ENCODE peak calls at places on chromosomes 11 and 22, in seven cellular contexts. T is astrocyte of the spinal cord, H is foreskin fibroblast, J is Caco-2, C is fibroblast of pulmonary artery, Z is fibroblast of the aortic adventitia, M is upper lobe of right lung. S is an unnamed sample.

GRCh38 chr11:77412814-77413213 is 61.1 kb downstream of the PAK1 start:
- DNase-seq in C (no peak), T (no peak), M (no peak), H (no peak), J (no peak), Z (no peak), S (no peak)

GRCh38 chr22:32199961-32200360 is 4.9 kb downstream of the RFPL2 start:
- DNase-seq in T (no peak), J (no peak), Z (no peak), C (no peak), M (no peak), H (no peak), S (no peak)

GRCh38 chr11:8934735-8935478 is 2.2 kb upstream of the C11orf16 start:
- DNase-seq in C (peak), H (peak), M (no peak), T (peak), J (peak), Z (peak), S (no peak)

GRCh38 chr22:31177420-31178162 is 17.6 kb downstream of the RNF185 start:
- DNase-seq in J (no peak), C (peak), Z (peak), T (peak), H (peak), M (no peak), S (no peak)

GRCh38 chr11:79594839-79595238 is 154.0 kb upstream of the TENM4 start:
- DNase-seq in H (no peak), J (no peak), C (no peak), M (no peak), Z (no peak), T (no peak), S (no peak)

GRCh38 chr11:115503083-115503885 is 931 bp downstream of the CADM1 start:
- DNase-seq in T (peak), H (peak), M (peak), Z (no peak), C (peak), J (peak), S (peak)

GRCh38 chr11:57798905-57799559 is 37.4 kb downstream of the CTNND1 start:
- DNase-seq in Z (peak), C (peak), H (peak), M (no peak), T (peak), J (peak), S (no peak)

GRCh38 chr22:33325232-33326004 is 267.2 kb upstream of the SYN3 start:
- DNase-seq in J (no peak), T (no peak), H (no peak), C (no peak), Z (no peak), M (no peak), S (no peak)

GRCh38 chr11:501683-502287 is 5.3 kb downstream of the RNH1 start:
- DNase-seq in J (no peak), H (no peak), Z (no peak), T (no peak), C (no peak), M (no peak), S (no peak)

GRCh38 chr11:33769542-33769941 is 4.8 kb downstream of the FBXO3 start:
- DNase-seq in M (no peak), H (no peak), J (no peak), Z (no peak), T (no peak), C (no peak), S (no peak)

GRCh38 chr11:1652026-1652425 is 22.5 kb downstream of the KRTAP5-5 start:
- DNase-seq in M (peak), H (no peak), J (no peak), C (no peak), Z (no peak), T (no peak), S (no peak)

GRCh38 chr11:108069947-108070346 is 51.4 kb upstream of the ACAT1 start:
- DNase-seq in T (peak), H (peak), J (no peak), M (no peak), Z (peak), C (peak), S (no peak)

GRCh38 chr11:105718641-105719040 is 108.8 kb downstream of the GRIA4 start:
- DNase-seq in H (no peak), J (no peak), Z (no peak), M (no peak), C (no peak), T (peak), S (no peak)

GRCh38 chr11:6410695-6411430 is 8.0 kb downstream of the APBB1 start:
- DNase-seq in J (no peak), C (no peak), H (no peak), M (no peak), T (no peak), Z (no peak), S (no peak)

GRCh38 chr22:47653921-47654320 is 891.5 kb downstream of the TBC1D22A start:
- DNase-seq in H (no peak), T (no peak), Z (no peak), C (no peak), J (no peak), M (no peak), S (no peak)

GRCh38 chr11:79052539-79052938 is 388.3 kb downstream of the TENM4 start:
- DNase-seq in H (peak), Z (no peak), T (peak), J (peak), C (no peak), M (no peak), S (no peak)

GRCh38 chr11:10796191-10796590 is 12.5 kb downstream of the EIF4G2 start:
- DNase-seq in Z (no peak), T (no peak), C (no peak), M (no peak), H (peak), J (no peak), S (no peak)

GRCh38 chr11:35141538-35141937 is 2.6 kb downstream of the CD44 start:
- DNase-seq in C (no peak), M (peak), H (no peak), Z (no peak), J (no peak), T (no peak), S (no peak)

GRCh38 chr11:26820739-26821138 is 98.9 kb upstream of the SLC5A12 start:
- DNase-seq in M (no peak), J (no peak), C (peak), H (peak), T (peak), Z (peak), S (no peak)

GRCh38 chr22:38935616-38936015 is 21.8 kb upstream of the APOBEC3A start:
- DNase-seq in T (no peak), M (no peak), C (no peak), J (no peak), H (no peak), Z (no peak), S (no peak)

GRCh38 chr11:112247198-112247597 is 13.5 kb downstream of the PLET1 start:
- DNase-seq in H (peak), T (peak), C (no peak), M (no peak), Z (peak), J (no peak), S (no peak)

GRCh38 chr11:76642341-76642740 is 28.2 kb downstream of the LRRC32 start:
- DNase-seq in C (no peak), H (no peak), Z (no peak), M (no peak), T (no peak), J (no peak), S (no peak)

GRCh38 chr22:37419916-37420655 is 7.2 kb downstream of the ELFN2 start:
- DNase-seq in M (no peak), J (peak), Z (no peak), T (no peak), H (peak), C (no peak), S (no peak)

GRCh38 chr11:33207408-33207985 is 46.2 kb upstream of the CSTF3 start:
- DNase-seq in C (peak), J (no peak), T (peak), Z (peak), M (no peak), H (peak), S (no peak)

GRCh38 chr11:61637287-61637686 is 42.9 kb upstream of the DAGLA start:
- DNase-seq in Z (no peak), H (no peak), T (no peak), C (no peak), J (no peak), M (no peak), S (no peak)

GRCh38 chr11:118304809-118305248 is 299 bp downstream of the CD3E start:
- DNase-seq in T (no peak), J (no peak), C (no peak), M (no peak), Z (no peak), H (no peak), S (no peak)

GRCh38 chr11:68296344-68297051 is 15.9 kb upstream of the LRP5 start:
- DNase-seq in C (no peak), Z (no peak), H (no peak), T (no peak), J (no peak), M (no peak), S (no peak)

GRCh38 chr11:98862169-98862568 is 158.6 kb upstream of the CNTN5 start:
- DNase-seq in H (no peak), J (no peak), T (no peak), M (no peak), Z (no peak), C (no peak), S (no peak)

GRCh38 chr11:44497995-44498394 is 67.5 kb upstream of the CD82 start:
- DNase-seq in C (no peak), J (no peak), Z (no peak), M (no peak), H (no peak), T (no peak), S (no peak)

GRCh38 chr22:42062506-42063190 is 8.0 kb downstream of the NAGA start:
- DNase-seq in J (no peak), Z (no peak), H (no peak), C (no peak), M (no peak), T (no peak), S (no peak)

GRCh38 chr11:43756575-43756974 is 76.0 kb downstream of the HSD17B12 start:
- DNase-seq in C (peak), T (peak), H (peak), J (no peak), M (no peak), Z (peak), S (no peak)

GRCh38 chr22:50600541-50600940 is at the start of gene MAPK8IP2:
- DNase-seq in H (no peak), Z (no peak), J (peak), M (no peak), T (no peak), C (no peak), S (no peak)

GRCh38 chr22:38402204-38402603 is 52.8 kb downstream of the KCNJ4 start:
- DNase-seq in C (no peak), M (peak), Z (no peak), J (no peak), H (no peak), T (no peak), S (no peak)

GRCh38 chr11:82775736-82776346 is 42.2 kb upstream of the FAM181B start:
- DNase-seq in M (no peak), T (peak), J (peak), H (peak), Z (peak), C (peak), S (peak)

GRCh38 chr11:47448566-47449427 is at the start of gene RAPSN:
- DNase-seq in Z (no peak), H (no peak), J (no peak), M (no peak), T (no peak), C (no peak), S (no peak)

GRCh38 chr11:111947143-111947542 is 10.0 kb downstream of the DIXDC1 start:
- DNase-seq in Z (no peak), J (no peak), H (no peak), C (no peak), T (no peak), M (no peak), S (no peak)

GRCh38 chr11:11483622-11484021 is 130.6 kb upstream of the CSNK2A3 start:
- DNase-seq in M (no peak), H (no peak), J (no peak), C (no peak), Z (no peak), T (no peak), S (no peak)

GRCh38 chr11:776459-777287 is 614 bp downstream of the GATD1 start:
- DNase-seq in C (no peak), J (no peak), M (peak), Z (no peak), T (no peak), H (peak), S (no peak)

GRCh38 chr22:27879923-27880322 is 39.1 kb downstream of the PITPNB start:
- DNase-seq in T (peak), M (no peak), C (peak), Z (peak), H (peak), J (peak), S (no peak)

GRCh38 chr11:70951139-70951804 is 301.1 kb downstream of the SHANK2 start:
- DNase-seq in T (no peak), M (no peak), H (no peak), C (no peak), Z (no peak), J (no peak), S (no peak)

GRCh38 chr11:65425105-65425970 is 2.7 kb downstream of the NEAT1 start:
- DNase-seq in J (no peak), Z (peak), H (peak), C (peak), M (peak), T (peak), S (peak)

GRCh38 chr11:65424200-65425104 is 1.9 kb downstream of the NEAT1 start:
- DNase-seq in J (no peak), T (peak), Z (peak), M (peak), H (peak), C (peak), S (no peak)

GRCh38 chr11:65422104-65422632 is 430 bp upstream of the NEAT1 start:
- DNase-seq in Z (peak), H (peak), T (peak), C (peak), M (peak), J (peak), S (peak)

GRCh38 chr11:65422633-65423515 is at the start of gene NEAT1:
- DNase-seq in Z (peak), H (peak), J (peak), C (peak), T (peak), M (peak), S (peak)

GRCh38 chr11:65423516-65424199 is 1.1 kb downstream of the NEAT1 start:
- DNase-seq in J (no peak), H (peak), C (no peak), T (peak), Z (peak), M (peak), S (peak)
- H3K4me3 ChIP-seq in J (peak), H (peak), C (peak), T (peak), Z (peak), M (peak), S (peak)

GRCh38 chr11:110711776-110712642 is at the start of gene ARHGAP20:
- DNase-seq in H (peak), Z (peak), J (peak), C (peak), M (peak), T (peak), S (peak)
- H3K4me3 ChIP-seq in H (peak), Z (peak), J (peak), C (peak), M (peak), T (peak), S (peak)

GRCh38 chr11:56700919-56701485 is 2.1 kb downstream of the OR9G1 start:
- DNase-seq in J (no peak), C (no peak), T (no peak), M (no peak), H (no peak), Z (no peak), S (no peak)
- H3K4me3 ChIP-seq in J (no peak), C (no peak), T (no peak), M (no peak), H (no peak), Z (no peak), S (no peak)

GRCh38 chr11:126546191-126546590 is 190.7 kb downstream of the ST3GAL4 start:
- DNase-seq in T (peak), Z (no peak), C (no peak), H (peak), M (no peak), J (no peak), S (no peak)

GRCh38 chr11:126544311-126545056 is 189.0 kb downstream of the ST3GAL4 start:
- DNase-seq in M (no peak), T (peak), J (peak), C (peak), Z (peak), H (peak), S (no peak)

GRCh38 chr11:126546694-126547093 is 191.2 kb downstream of the ST3GAL4 start:
- DNase-seq in H (no peak), T (no peak), C (no peak), M (no peak), J (no peak), Z (no peak), S (no peak)

GRCh38 chr11:126543691-126544090 is 188.2 kb downstream of the ST3GAL4 start:
- DNase-seq in Z (no peak), M (no peak), H (no peak), J (no peak), C (no peak), T (no peak), S (no peak)

GRCh38 chr11:126545057-126545555 is 189.6 kb downstream of the ST3GAL4 start:
- DNase-seq in Z (no peak), H (no peak), J (no peak), T (no peak), C (no peak), M (no peak), S (no peak)
- H3K4me3 ChIP-seq in Z (no peak), H (no peak), J (no peak), T (no peak), C (no peak), M (no peak), S (no peak)